ENCODE peak calls at places on chromosomes 3 and 15, in four cellular contexts. S is CD4-positive, alpha-beta memory T cell; Y is PC-9; N is cardiac muscle cell. O is an unnamed sample.
A peak's percentile ranks its signal among the peaks of the same experiment; 100 is the strongest.

GRCh38 chr3:41350441-41350840 is 151.1 kb downstream of the CTNNB1 start:
- DNase-seq in Y (no peak), N (peak; percentile 10), S (no peak), O (no peak)

GRCh38 chr3:20023663-20024417 is 11.8 kb upstream of the PP2D1 start:
- DNase-seq in N (peak; percentile 21), Y (no peak), S (no peak), O (no peak)

GRCh38 chr15:33211409-33211808 is 16.9 kb upstream of the FMN1 start:
- DNase-seq in N (no peak), Y (no peak), S (no peak), O (no peak)

GRCh38 chr3:40649346-40649745 is 124.6 kb downstream of the ZNF621 start:
- DNase-seq in Y (no peak), N (no peak), S (no peak), O (no peak)

GRCh38 chr3:143235614-143236204 is 116.1 kb downstream of the CHST2 start:
- DNase-seq in Y (no peak), S (no peak), N (no peak), O (no peak)

GRCh38 chr3:184525337-184526157 is 36.0 kb upstream of the EPHB3 start:
- DNase-seq in Y (no peak), S (peak; percentile 15), N (no peak), O (peak; percentile 80)

GRCh38 chr3:48660800-48661400 is 1.8 kb downstream of the CELSR3 start:
- DNase-seq in S (no peak), Y (no peak), N (no peak), O (no peak)

GRCh38 chr15:47719730-47720129 is 2.4 kb downstream of the SEMA6D start:
- DNase-seq in Y (no peak), N (no peak), S (no peak), O (no peak)

GRCh38 chr15:40936234-40936708 is 7.1 kb downstream of the DLL4 start:
- DNase-seq in S (no peak), N (no peak), Y (no peak), O (no peak)

GRCh38 chr3:141414141-141414689 is 45.9 kb downstream of the ZBTB38 start:
- DNase-seq in S (peak; percentile 54), Y (no peak), N (peak; percentile 57), O (peak; percentile 72)

GRCh38 chr3:106826861-106827311 is 550.4 kb upstream of the CCDC54 start:
- DNase-seq in Y (no peak), N (peak; percentile 86), S (no peak), O (no peak)

O was measured in G401.